ENCODE peak calls at places on chromosomes 2 and 18, in four cellular contexts. One of them, this sample, is unnamed.

GRCh38 chr2:124640221-124640750 is 615.2 kb downstream of the CNTNAP5 start:
- DNase-seq in GM12878: no peak
- DNase-seq in SK-N-SH: no peak
- DNase-seq in HepG2: no peak
- DNase-seq in this sample: no peak

GRCh38 chr2:45993476-45993991 is 303.7 kb upstream of the EPAS1 start:
- DNase-seq in GM12878: peak; percentile 23
- DNase-seq in SK-N-SH: peak; percentile 70
- DNase-seq in HepG2: peak; percentile 78
- DNase-seq in this sample: peak; percentile 77

GRCh38 chr2:120825370-120826259 is 89.9 kb downstream of the GLI2 start:
- DNase-seq in GM12878: no peak
- DNase-seq in SK-N-SH: peak; percentile 89
- DNase-seq in HepG2: no peak
- DNase-seq in this sample: no peak

GRCh38 chr2:106886916-106887758 is 1.2 kb upstream of the ST6GAL2 start:
- DNase-seq in GM12878: no peak
- DNase-seq in SK-N-SH: peak; percentile 81
- DNase-seq in HepG2: no peak
- DNase-seq in this sample: peak; percentile 34

GRCh38 chr2:177881001-177881748 is 191.4 kb downstream of the PDE11A start:
- DNase-seq in GM12878: no peak
- DNase-seq in SK-N-SH: no peak
- DNase-seq in HepG2: peak; percentile 25
- DNase-seq in this sample: no peak

GRCh38 chr2:38013158-38013752 is 62.7 kb downstream of the CYP1B1 start:
- DNase-seq in GM12878: no peak
- DNase-seq in SK-N-SH: no peak
- DNase-seq in HepG2: no peak
- DNase-seq in this sample: no peak

GRCh38 chr2:233973786-233974185 is 56.6 kb downstream of the TRPM8 start:
- DNase-seq in GM12878: no peak
- DNase-seq in SK-N-SH: no peak
- DNase-seq in HepG2: no peak
- DNase-seq in this sample: no peak

GRCh38 chr2:162560291-162560690 is 216.4 kb downstream of the GCA start:
- DNase-seq in GM12878: no peak
- DNase-seq in SK-N-SH: no peak
- DNase-seq in HepG2: no peak
- DNase-seq in this sample: no peak

GRCh38 chr2:179264238-179265081 is at the start of gene SESTD1:
- DNase-seq in GM12878: no peak
- DNase-seq in SK-N-SH: peak; percentile 91
- DNase-seq in HepG2: peak; percentile 68
- DNase-seq in this sample: peak; percentile 53

GRCh38 chr2:166932032-166932431 is 43.8 kb downstream of the XIRP2 start:
- DNase-seq in GM12878: no peak
- DNase-seq in SK-N-SH: no peak
- DNase-seq in HepG2: no peak
- DNase-seq in this sample: no peak

GRCh38 chr2:123720760-123721159 is 304.3 kb upstream of the CNTNAP5 start:
- DNase-seq in GM12878: no peak
- DNase-seq in SK-N-SH: no peak
- DNase-seq in HepG2: no peak
- DNase-seq in this sample: no peak

GRCh38 chr2:48315847-48316194 is 214.1 kb upstream of the STON1 start:
- DNase-seq in GM12878: no peak
- DNase-seq in SK-N-SH: peak; percentile 39
- DNase-seq in HepG2: peak; percentile 52
- DNase-seq in this sample: no peak

GRCh38 chr2:144426981-144427479 is 92.9 kb downstream of the ZEB2 start:
- DNase-seq in GM12878: no peak
- DNase-seq in SK-N-SH: no peak
- DNase-seq in HepG2: peak; percentile 82
- DNase-seq in this sample: no peak

GRCh38 chr18:74806073-74806472 is 208.4 kb downstream of the ZNF407 start:
- DNase-seq in GM12878: no peak
- DNase-seq in SK-N-SH: no peak
- DNase-seq in HepG2: no peak
- DNase-seq in this sample: no peak

GRCh38 chr2:16396986-16397385 is 268.6 kb downstream of the CYRIA start:
- DNase-seq in GM12878: no peak
- DNase-seq in SK-N-SH: no peak
- DNase-seq in HepG2: no peak
- DNase-seq in this sample: no peak

GRCh38 chr2:231393149-231394131 is 2.1 kb upstream of the B3GNT7 start:
- DNase-seq in GM12878: peak; percentile 67
- DNase-seq in SK-N-SH: peak; percentile 47
- DNase-seq in HepG2: peak; percentile 47
- DNase-seq in this sample: no peak

GRCh38 chr2:220076734-220077133 is 449.3 kb downstream of the SLC4A3 start:
- DNase-seq in GM12878: no peak
- DNase-seq in SK-N-SH: peak; percentile 2
- DNase-seq in HepG2: no peak
- DNase-seq in this sample: no peak

GRCh38 chr2:30923575-30923974 is 116.3 kb upstream of the CAPN13 start:
- DNase-seq in GM12878: no peak
- DNase-seq in SK-N-SH: no peak
- DNase-seq in HepG2: no peak
- DNase-seq in this sample: no peak

GRCh38 chr2:24658531-24659202 is 134.5 kb downstream of the PTRHD1 start:
- DNase-seq in GM12878: no peak
- DNase-seq in SK-N-SH: no peak
- DNase-seq in HepG2: no peak
- DNase-seq in this sample: no peak

GRCh38 chr2:288002-288742 is at the start of gene ALKAL2:
- DNase-seq in GM12878: no peak
- DNase-seq in SK-N-SH: peak; percentile 71
- DNase-seq in HepG2: no peak
- DNase-seq in this sample: no peak

GRCh38 chr2:64947906-64948305 is 41.3 kb upstream of the SLC1A4 start:
- DNase-seq in GM12878: no peak
- DNase-seq in SK-N-SH: no peak
- DNase-seq in HepG2: no peak
- DNase-seq in this sample: no peak

GRCh38 chr2:214361116-214361515 is 49.7 kb upstream of the VWC2L start:
- DNase-seq in GM12878: no peak
- DNase-seq in SK-N-SH: no peak
- DNase-seq in HepG2: no peak
- DNase-seq in this sample: no peak

GRCh38 chr2:157258520-157259326 is 1.2 kb downstream of the GALNT5 start:
- DNase-seq in GM12878: no peak
- DNase-seq in SK-N-SH: no peak
- DNase-seq in HepG2: no peak
- DNase-seq in this sample: no peak

GRCh38 chr2:54471221-54471711 is 15.1 kb downstream of the SPTBN1 start:
- DNase-seq in GM12878: peak; percentile 55
- DNase-seq in SK-N-SH: no peak
- DNase-seq in HepG2: peak; percentile 90
- DNase-seq in this sample: peak; percentile 38

GRCh38 chr18:2982452-2983172 is 30.3 kb downstream of the LPIN2 start:
- DNase-seq in GM12878: no peak
- DNase-seq in SK-N-SH: no peak
- DNase-seq in HepG2: peak; percentile 68
- DNase-seq in this sample: no peak

GRCh38 chr2:36731941-36732700 is 35.6 kb downstream of the VIT start:
- DNase-seq in GM12878: no peak
- DNase-seq in SK-N-SH: peak; percentile 53
- DNase-seq in HepG2: no peak
- DNase-seq in this sample: no peak

GRCh38 chr2:203869610-203870042 is 2.1 kb downstream of the CTLA4 start:
- DNase-seq in GM12878: no peak
- DNase-seq in SK-N-SH: no peak
- DNase-seq in HepG2: no peak
- DNase-seq in this sample: no peak

GRCh38 chr2:221342388-221342787 is 229.7 kb downstream of the EPHA4 start:
- DNase-seq in GM12878: no peak
- DNase-seq in SK-N-SH: no peak
- DNase-seq in HepG2: no peak
- DNase-seq in this sample: no peak

GRCh38 chr18:44920441-44920840 is 239.8 kb downstream of the SETBP1 start:
- DNase-seq in GM12878: no peak
- DNase-seq in SK-N-SH: no peak
- DNase-seq in HepG2: no peak
- DNase-seq in this sample: no peak

GRCh38 chr2:46171441-46171953 is 125.7 kb upstream of the EPAS1 start:
- DNase-seq in GM12878: no peak
- DNase-seq in SK-N-SH: no peak
- DNase-seq in HepG2: no peak
- DNase-seq in this sample: no peak

GRCh38 chr2:62119313-62119969 is 76.5 kb upstream of the B3GNT2 start:
- DNase-seq in GM12878: no peak
- DNase-seq in SK-N-SH: no peak
- DNase-seq in HepG2: no peak
- DNase-seq in this sample: no peak

GRCh38 chr18:8538935-8539334 is 70.3 kb upstream of the RAB12 start:
- DNase-seq in GM12878: no peak
- DNase-seq in SK-N-SH: no peak
- DNase-seq in HepG2: no peak
- DNase-seq in this sample: no peak

GRCh38 chr18:60145776-60146175 is 226.8 kb downstream of the MC4R start:
- DNase-seq in GM12878: no peak
- DNase-seq in SK-N-SH: no peak
- DNase-seq in HepG2: no peak
- DNase-seq in this sample: no peak

DNA sequence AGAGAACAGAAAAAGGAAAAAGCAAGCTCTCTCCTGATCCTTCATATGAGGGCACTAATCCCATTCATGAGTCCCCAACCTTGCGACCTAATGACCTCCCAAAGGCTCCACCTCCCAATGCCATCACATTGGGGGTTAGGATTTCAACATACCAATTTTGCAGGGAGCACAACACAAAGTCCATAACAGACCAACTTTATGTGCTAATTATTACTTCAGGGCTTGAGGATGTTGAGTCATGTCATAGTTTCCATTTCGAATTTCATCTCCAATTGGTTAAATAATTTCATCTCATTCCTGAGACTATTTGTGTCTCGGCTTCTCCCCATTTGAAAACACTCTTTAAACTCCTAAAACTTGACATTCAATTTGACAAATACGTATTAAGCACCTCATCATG is 69.9 kb upstream of the KLF7 start:
- DNase-seq in GM12878: no peak
- DNase-seq in SK-N-SH: no peak
- DNase-seq in HepG2: no peak
- DNase-seq in this sample: no peak
- TF ChIP-seq PBX3 in GM12878: no peak
- TF ChIP-seq PBX3 in SK-N-SH: no peak
- TF ChIP-seq PBX3 in HepG2: no peak
- TF ChIP-seq PBX3 in this sample: no peak

GRCh38 chr2:101566632-101567228 is 91.8 kb upstream of the RFX8 start:
- DNase-seq in GM12878: no peak
- DNase-seq in SK-N-SH: no peak
- DNase-seq in HepG2: peak; percentile 100
- DNase-seq in this sample: no peak
- TF ChIP-seq PBX3 in GM12878: no peak
- TF ChIP-seq PBX3 in SK-N-SH: no peak
- TF ChIP-seq PBX3 in HepG2: no peak
- TF ChIP-seq PBX3 in this sample: no peak

GRCh38 chr2:19313553-19313952 is 44.9 kb downstream of the OSR1 start:
- DNase-seq in GM12878: no peak
- DNase-seq in SK-N-SH: no peak
- DNase-seq in HepG2: no peak
- DNase-seq in this sample: no peak
- TF ChIP-seq PBX3 in GM12878: no peak
- TF ChIP-seq PBX3 in SK-N-SH: no peak
- TF ChIP-seq PBX3 in HepG2: no peak
- TF ChIP-seq PBX3 in this sample: no peak

DNA sequence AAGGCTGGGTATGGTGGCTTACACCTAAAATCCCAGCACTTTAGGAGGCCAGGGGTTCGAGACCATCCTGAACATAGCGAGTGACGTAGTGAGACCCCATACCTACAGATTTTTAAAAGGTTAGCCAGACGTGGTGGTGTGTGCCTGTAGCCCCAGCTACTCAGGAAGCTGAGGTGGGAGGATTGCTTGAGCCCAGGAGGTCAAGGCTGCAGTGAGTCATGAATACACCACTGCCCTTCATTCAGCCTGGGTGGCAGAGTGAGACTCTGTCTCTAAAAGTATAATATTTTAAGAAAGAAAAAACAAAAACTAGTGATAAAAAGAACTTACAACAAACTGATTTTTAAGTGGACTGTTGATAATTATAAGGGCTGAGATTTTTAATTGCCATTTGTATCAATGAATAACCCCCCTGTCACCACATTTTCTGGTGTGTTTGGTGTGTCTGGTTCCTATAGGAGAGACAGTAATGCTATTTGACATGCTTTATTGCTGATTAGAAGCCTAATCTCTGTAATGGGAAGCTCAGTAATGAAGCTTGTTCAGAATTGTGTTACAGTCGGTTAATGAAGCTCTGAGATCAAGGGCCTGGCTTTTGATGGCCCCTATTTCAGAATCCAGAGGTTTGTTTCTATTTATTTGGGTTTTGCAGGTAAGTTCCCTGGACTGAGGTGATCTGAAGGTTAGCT is 147.0 kb downstream of the NEDD4L start:
- DNase-seq in GM12878: no peak
- DNase-seq in SK-N-SH: peak; percentile 39
- DNase-seq in HepG2: no peak
- DNase-seq in this sample: no peak
- TF ChIP-seq PBX3 in GM12878: no peak
- TF ChIP-seq PBX3 in SK-N-SH: peak; percentile 14
- TF ChIP-seq PBX3 in HepG2: no peak
- TF ChIP-seq PBX3 in this sample: no peak

DNA sequence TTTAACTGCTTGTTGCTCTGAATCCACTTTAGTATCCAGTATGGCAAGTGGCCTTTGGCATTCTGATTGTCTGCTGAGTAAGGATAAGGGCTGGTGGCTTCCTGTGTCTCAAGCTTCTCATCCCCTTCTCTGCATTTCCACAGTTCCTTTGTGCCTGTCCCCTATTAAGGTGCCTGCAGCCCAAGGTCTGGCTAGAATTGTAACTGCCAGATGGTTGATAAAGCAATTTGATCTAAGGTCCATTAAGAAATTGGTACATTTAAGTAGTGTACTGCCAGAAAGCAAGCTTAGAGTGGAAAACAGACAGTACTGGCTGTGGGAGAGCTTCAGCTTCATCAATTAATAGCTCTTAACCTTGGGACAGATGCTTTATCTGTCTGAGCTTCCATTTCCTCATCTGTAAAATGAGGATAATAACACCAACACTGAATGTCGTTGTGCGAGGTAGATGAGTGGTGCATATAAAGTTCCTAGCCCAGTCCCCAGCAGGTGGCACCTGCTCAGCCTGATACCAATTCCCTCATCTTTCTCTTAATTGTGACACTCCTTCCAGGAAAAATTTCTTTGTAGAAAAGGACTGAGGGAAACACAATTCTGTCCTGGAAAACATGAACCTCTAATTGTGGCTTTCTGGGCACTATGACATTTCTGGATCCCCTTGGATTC is 570.6 kb upstream of the GCFC2 start:
- DNase-seq in GM12878: no peak
- DNase-seq in SK-N-SH: peak; percentile 30
- DNase-seq in HepG2: no peak
- DNase-seq in this sample: no peak
- TF ChIP-seq PBX3 in GM12878: no peak
- TF ChIP-seq PBX3 in SK-N-SH: no peak
- TF ChIP-seq PBX3 in HepG2: no peak
- TF ChIP-seq PBX3 in this sample: no peak

This sample was measured in A549.